ENCODE peak calls at places on chromosomes 13 and 19, in eight cellular contexts. J, A, X, H, T, I, D and C are unnamed samples.

GRCh38 chr19:47886010-47886559 is at the start of gene SULT2A1:
- DNase-seq in T (no peak), A (no peak), D (no peak), I (no peak), X (no peak), H (no peak), J (no peak), C (no peak)

GRCh38 chr13:73168993-73169401 is 110.2 kb downstream of the KLF5 start:
- DNase-seq in T (no peak), H (no peak), D (no peak), J (no peak), I (no peak), X (no peak), A (no peak), C (no peak)

GRCh38 chr19:14035706-14036105 is 4.1 kb downstream of the IL27RA start:
- DNase-seq in J (no peak), H (no peak), A (peak; percentile 61), I (no peak), X (no peak), T (no peak), D (no peak), C (no peak)

GRCh38 chr13:99830931-99831330 is 140.6 kb downstream of the ZIC5 start:
- DNase-seq in H (no peak), D (no peak), J (no peak), X (no peak), T (no peak), A (peak; percentile 45), I (no peak), C (no peak)

GRCh38 chr19:55442372-55443044 is 592 bp downstream of the SHISA7 start:
- DNase-seq in D (no peak), T (no peak), I (no peak), J (no peak), H (no peak), A (no peak), X (peak; percentile 73), C (no peak)

GRCh38 chr19:4504297-4504701 is 14.0 kb downstream of the PLIN4 start:
- DNase-seq in H (no peak), D (peak; percentile 15), A (no peak), J (no peak), X (no peak), T (no peak), I (no peak), C (no peak)

GRCh38 chr19:13210941-13211340 is 60.7 kb downstream of the IER2 start:
- DNase-seq in D (no peak), X (no peak), J (no peak), I (no peak), A (no peak), H (no peak), T (no peak), C (no peak)

GRCh38 chr19:35031072-35031881 is 1.0 kb downstream of the SCN1B start:
- DNase-seq in T (peak; percentile 42), I (peak; percentile 86), J (no peak), A (peak; percentile 89), H (no peak), X (peak; percentile 66), D (peak; percentile 56), C (peak; percentile 60)

GRCh38 chr19:13366529-13367143 is 139.6 kb downstream of the CACNA1A start:
- DNase-seq in J (no peak), I (no peak), H (no peak), X (peak; percentile 51), D (no peak), T (peak; percentile 55), A (peak; percentile 57), C (no peak)

GRCh38 chr13:81383441-81383840 is 1042.5 kb upstream of the SPRY2 start:
- DNase-seq in D (no peak), T (no peak), X (no peak), J (no peak), A (peak; percentile 4), H (no peak), I (no peak), C (no peak)

GRCh38 chr13:81393110-81393509 is 1052.2 kb upstream of the SPRY2 start:
- DNase-seq in T (no peak), A (no peak), X (no peak), I (no peak), J (no peak), H (no peak), D (no peak), C (no peak)

GRCh38 chr13:81393686-81394085 is 1052.8 kb upstream of the SPRY2 start:
- DNase-seq in D (no peak), X (no peak), J (no peak), I (no peak), T (no peak), A (peak; percentile 62), H (no peak), C (no peak)

DNA sequence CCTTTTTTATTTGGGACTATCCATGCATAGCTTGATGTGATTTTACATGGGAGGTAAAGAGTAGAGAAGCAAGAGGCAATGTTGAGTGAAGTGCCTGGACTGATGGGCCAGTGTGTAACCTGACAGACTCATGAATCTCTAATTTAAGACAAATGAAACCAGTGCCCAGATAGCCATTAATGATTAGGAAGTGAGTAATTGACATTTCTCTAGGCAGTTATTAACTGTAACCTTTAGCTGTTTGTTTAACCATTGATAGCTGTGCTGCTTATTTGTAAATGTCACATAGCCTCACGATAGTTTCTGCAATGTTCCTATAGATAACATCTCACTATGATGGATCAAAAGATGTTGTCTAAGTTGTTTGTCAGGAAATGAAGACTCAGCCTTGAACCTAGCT is 1047.5 kb upstream of the SPRY2 start:
- DNase-seq in D (no peak), H (no peak), I (no peak), J (no peak), X (no peak), T (no peak), A (no peak), C (no peak)
- H3K27ac ChIP-seq in D (no peak overlapping the region), H (no peak overlapping the region), I (no peak overlapping the region), J (no peak overlapping the region), X (no peak overlapping the region), T (no peak overlapping the region), A (no peak overlapping the region), C (no peak overlapping the region)

GRCh38 chr19:34018546-34018945 is 153.8 kb upstream of the LSM14A start:
- DNase-seq in H (no peak), J (no peak), X (no peak), T (no peak), A (peak; percentile 41), I (no peak), D (no peak), C (no peak)

DNA sequence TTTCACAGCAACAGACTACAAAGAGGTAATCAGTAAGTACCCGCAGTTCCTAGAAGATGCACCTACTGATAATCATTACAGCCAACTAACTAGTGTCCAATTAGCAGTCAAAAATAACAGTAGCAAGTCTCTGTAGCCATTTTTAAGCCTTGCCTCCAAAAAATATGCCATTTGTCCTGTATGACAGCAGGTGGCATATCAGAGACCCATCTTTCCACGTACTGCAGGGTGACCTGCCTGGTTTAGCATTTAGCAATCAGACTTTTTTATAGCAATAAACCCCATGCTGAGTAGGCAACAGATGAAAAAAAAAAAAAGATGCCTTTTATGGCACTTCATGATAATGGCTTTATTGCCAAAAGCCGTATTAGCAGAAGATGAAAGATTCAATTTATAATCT is 155.3 kb upstream of the LSM14A start:
- DNase-seq in A (no peak), D (no peak), T (no peak), X (no peak), J (no peak), I (no peak), H (no peak), C (no peak)
- H3K27me3 ChIP-seq in A (no peaks in the 10 kb centered on the region), D (no peaks in the 10 kb centered on the region), T (no peaks in the 10 kb centered on the region), X (peaks cover 4% of the 10 kb centered on the region), J (no peaks in the 10 kb centered on the region), I (no peaks in the 10 kb centered on the region), H (no peaks in the 10 kb centered on the region), C (peaks cover 4% of the 10 kb centered on the region)

DNA sequence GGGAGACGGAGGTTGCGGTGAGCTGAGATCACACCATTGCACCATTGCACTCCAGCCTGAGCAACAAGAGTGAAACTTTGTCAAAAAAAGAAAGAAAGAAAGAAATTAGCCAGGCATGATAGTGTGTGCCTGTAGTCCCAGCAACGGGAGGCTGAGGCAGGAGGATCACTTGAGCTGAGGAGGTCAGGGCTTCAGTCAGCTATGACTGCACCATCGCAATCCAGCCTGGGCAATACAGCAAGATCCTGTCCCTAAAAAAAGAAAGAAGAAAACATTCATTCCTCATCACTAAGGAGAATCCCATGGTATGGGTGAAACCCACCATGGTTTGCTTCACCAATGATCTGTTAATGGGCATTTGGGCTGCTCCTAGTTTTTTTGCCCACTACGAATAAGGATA is 13.0 kb upstream of the AP1M2 start:
- DNase-seq in I (no peak), D (no peak), A (no peak), J (no peak), T (no peak), X (no peak), H (no peak), C (no peak)
- H3K4me1 ChIP-seq in I (peaks cover 15% of the 10 kb centered on the region), D (peaks cover 28% of the 10 kb centered on the region), A (peaks cover 6% of the 10 kb centered on the region), J (peaks cover 39% of the 10 kb centered on the region), T (peaks cover 11% of the 10 kb centered on the region), X (peaks cover 30% of the 10 kb centered on the region), H (no peaks in the 10 kb centered on the region), C (peaks cover 9% of the 10 kb centered on the region)

GRCh38 chr13:52450793-52451116 is 321 bp upstream of the VPS36 start:
- DNase-seq in J (no peak), D (no peak), H (no peak), A (no peak), I (no peak), T (no peak), X (no peak), C (no peak)
- H3K27ac ChIP-seq in J (no peak overlapping the region), D (peak overlapping the region; percentile 94), H (peak overlapping the region; percentile 16), A (no peak overlapping the region), I (peak overlapping the region; percentile 94), T (no peak overlapping the region), X (no peak overlapping the region), C (no peak overlapping the region)

DNA sequence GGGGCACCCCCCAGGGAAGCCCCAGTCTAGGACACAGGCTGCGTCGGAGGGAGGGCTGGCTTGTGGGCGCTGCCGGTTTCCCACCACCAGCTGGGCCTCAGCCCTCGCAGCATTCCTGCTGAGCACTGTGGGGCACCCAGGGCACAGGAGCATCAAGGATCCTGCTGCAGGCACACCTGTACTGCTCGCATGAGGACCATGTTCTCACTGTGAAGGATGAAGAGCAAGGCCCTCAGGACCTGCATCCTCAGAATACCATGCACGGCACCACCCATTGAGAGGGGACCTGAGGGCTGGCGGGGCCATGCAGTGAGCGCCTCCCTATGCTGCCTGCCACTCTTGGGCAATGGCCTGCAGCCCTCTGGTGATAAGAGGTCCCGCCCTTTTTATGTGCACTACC is 31.4 kb downstream of the TUBA3C start:
- DNase-seq in H (no peak), A (no peak), T (no peak), I (no peak), X (no peak), D (no peak), J (no peak), C (no peak)
- H3K27me3 ChIP-seq in H (no peaks in the 10 kb centered on the region), A (no peaks in the 10 kb centered on the region), T (no peaks in the 10 kb centered on the region), I (no peaks in the 10 kb centered on the region), X (no peaks in the 10 kb centered on the region), D (no peaks in the 10 kb centered on the region), J (no peaks in the 10 kb centered on the region), C (no peaks in the 10 kb centered on the region)